ENCODE peak calls at places on chromosomes 5 and 9, in nine cellular contexts. P is psoas muscle, W is SK-N-SH, S is spleen, H is left ventricle myocardium inferior, G is tibial artery, O is DND-41, C is endodermal cell, Z is epithelial cell of proximal tubule. J is an unnamed sample.
A peak's percentile ranks its signal among the peaks of the same experiment; 100 is the strongest.

GRCh38 chr5:135013947-135014570 is 20.0 kb downstream of the PITX1 start:
- DNase-seq in W (no peak), Z (no peak), S (peak; percentile 35), G (peak; percentile 84), O (no peak), C (peak; percentile 31), P (no peak), H (no peak), J (no peak)

GRCh38 chr9:35237303-35237702 is 75.5 kb downstream of the UNC13B start:
- DNase-seq in Z (no peak), H (no peak), C (peak; percentile 49), W (no peak), P (no peak), G (no peak), S (no peak), O (no peak), J (no peak)

GRCh38 chr9:21677834-21678233 is 124.6 kb upstream of the MTAP start:
- DNase-seq in H (no peak), S (no peak), W (no peak), P (no peak), O (no peak), G (no peak), C (no peak), Z (no peak), J (no peak)

GRCh38 chr5:170773031-170773985 is 10.2 kb upstream of the GABRP start:
- DNase-seq in W (no peak), Z (no peak), H (no peak), C (peak; percentile 83), P (no peak), S (no peak), O (no peak), G (no peak), J (no peak)

GRCh38 chr5:87536365-87536764 is 123.6 kb upstream of the CCNH start:
- DNase-seq in O (no peak), S (no peak), H (no peak), Z (no peak), G (no peak), C (peak; percentile 52), P (no peak), W (no peak), J (no peak)

GRCh38 chr5:173873296-173873922 is 14.7 kb upstream of the CPEB4 start:
- DNase-seq in W (no peak), Z (no peak), H (no peak), C (no peak), S (no peak), P (no peak), G (no peak), O (no peak), J (no peak)

GRCh38 chr5:9348296-9348996 is 197.4 kb downstream of the SEMA5A start:
- DNase-seq in P (no peak), Z (no peak), G (no peak), S (no peak), C (no peak), O (no peak), H (no peak), W (peak; percentile 12), J (no peak)

GRCh38 chr5:174159327-174160247 is 114.1 kb downstream of the NSG2 start:
- DNase-seq in C (peak; percentile 46), H (no peak), W (no peak), O (no peak), P (no peak), S (no peak), Z (no peak), G (peak; percentile 43), J (no peak)

GRCh38 chr5:147818290-147818689 is 13.2 kb downstream of the SPINK1 start:
- DNase-seq in C (no peak), H (no peak), O (no peak), S (no peak), W (no peak), P (no peak), G (no peak), Z (no peak), J (no peak)

DNA sequence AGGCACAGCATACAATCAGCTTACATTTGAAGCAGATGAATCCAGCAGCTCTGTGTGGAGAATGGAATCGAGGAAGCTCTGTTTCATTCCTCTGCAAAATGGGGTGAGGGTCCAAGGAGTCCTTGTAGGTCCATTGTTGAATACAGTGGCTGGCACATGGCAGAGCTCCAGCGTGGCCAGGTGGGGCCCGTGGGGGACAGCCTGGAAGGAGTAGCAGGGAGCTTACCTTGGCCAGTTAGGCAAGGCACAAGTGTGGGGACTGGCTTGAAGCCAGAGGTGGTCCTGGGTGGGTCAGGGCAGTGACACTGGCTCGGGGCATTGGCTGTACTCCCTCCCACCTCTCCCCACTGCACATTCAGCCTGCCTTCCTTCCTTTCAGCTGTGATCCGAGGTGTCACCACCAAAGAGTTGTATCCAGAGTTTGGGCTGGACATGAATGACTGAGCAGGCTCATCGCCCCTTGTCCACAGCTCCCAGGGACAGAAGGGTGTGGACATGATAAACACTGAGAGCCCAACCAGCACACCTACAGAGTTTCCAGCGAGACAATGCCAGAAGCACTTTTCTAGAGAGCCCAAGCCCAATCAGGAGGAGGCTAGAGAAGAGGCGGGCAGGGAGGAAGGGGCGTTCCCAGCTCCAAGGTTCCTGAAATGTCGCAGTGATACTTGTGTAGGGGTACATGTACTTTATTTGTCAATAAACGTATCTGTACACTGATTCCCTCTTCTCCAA is 12.4 kb downstream of the SWI5 start:
- DNase-seq in H (no peak), P (no peak), C (no peak), O (no peak), S (no peak), Z (no peak), G (no peak), W (no peak), J (no peak)
- TF ChIP-seq CTCF in H (no peak), P (no peak), C (no peak), O (no peak), S (no peak), Z (no peak), G (no peak), W (no peak), J (no peak)

GRCh38 chr5:78637468-78637867 is 11.1 kb downstream of the LHFPL2 start:
- DNase-seq in P (no peak), H (no peak), W (no peak), S (no peak), Z (no peak), G (no peak), O (no peak), C (no peak), J (no peak)
- H3K4me3 ChIP-seq in P (no peak overlapping the region), H (no peak overlapping the region), W (no peak overlapping the region), S (no peak overlapping the region), Z (no peak overlapping the region), G (no peak overlapping the region), O (no peak overlapping the region), C (no peak overlapping the region), J (no peak overlapping the region)

GRCh38 chr9:137721479-137721878 is 102.7 kb downstream of the EHMT1 start:
- DNase-seq in C (no peak), W (no peak), S (no peak), P (no peak), H (no peak), Z (no peak), O (no peak), G (no peak), J (no peak)

GRCh38 chr9:137723396-137724113 is 104.8 kb downstream of the EHMT1 start:
- DNase-seq in P (no peak), H (no peak), W (no peak), G (no peak), Z (no peak), S (no peak), C (no peak), O (no peak), J (no peak)

GRCh38 chr9:137720571-137721110 is 101.8 kb downstream of the EHMT1 start:
- DNase-seq in Z (no peak), H (no peak), C (no peak), W (no peak), S (no peak), P (no peak), G (no peak), O (no peak), J (no peak)

GRCh38 chr9:137722481-137722880 is 103.7 kb downstream of the EHMT1 start:
- DNase-seq in O (no peak), C (no peak), H (no peak), S (no peak), Z (no peak), W (no peak), G (no peak), P (no peak), J (no peak)

GRCh38 chr9:137721899-137722298 is 103.1 kb downstream of the EHMT1 start:
- DNase-seq in H (no peak), Z (no peak), S (no peak), W (no peak), C (no peak), P (no peak), G (no peak), O (no peak), J (no peak)
- TF ChIP-seq CTCF in H (no peak), Z (peak; percentile 10), S (no peak), W (no peak), C (peak; percentile 59), P (no peak), G (no peak), O (no peak), J (no peak)

GRCh38 chr5:159736844-159737243 is 179.4 kb upstream of the ADRA1B start:
- DNase-seq in W (no peak), C (no peak), P (no peak), H (no peak), S (no peak), Z (no peak), G (no peak), O (no peak), J (no peak)

GRCh38 chr5:159737263-159737662 is 179.0 kb upstream of the ADRA1B start:
- DNase-seq in C (no peak), H (no peak), Z (no peak), O (no peak), W (no peak), P (no peak), G (peak; percentile 68), S (no peak), J (no peak)

GRCh38 chr5:159735036-159735435 is 181.2 kb upstream of the ADRA1B start:
- DNase-seq in P (no peak), Z (no peak), G (no peak), C (no peak), H (no peak), O (peak; percentile 49), S (no peak), W (no peak), J (no peak)

GRCh38 chr5:159734366-159734765 is 181.9 kb upstream of the ADRA1B start:
- DNase-seq in S (no peak), P (no peak), H (no peak), O (peak; percentile 78), Z (no peak), C (no peak), W (no peak), G (no peak), J (no peak)

DNA sequence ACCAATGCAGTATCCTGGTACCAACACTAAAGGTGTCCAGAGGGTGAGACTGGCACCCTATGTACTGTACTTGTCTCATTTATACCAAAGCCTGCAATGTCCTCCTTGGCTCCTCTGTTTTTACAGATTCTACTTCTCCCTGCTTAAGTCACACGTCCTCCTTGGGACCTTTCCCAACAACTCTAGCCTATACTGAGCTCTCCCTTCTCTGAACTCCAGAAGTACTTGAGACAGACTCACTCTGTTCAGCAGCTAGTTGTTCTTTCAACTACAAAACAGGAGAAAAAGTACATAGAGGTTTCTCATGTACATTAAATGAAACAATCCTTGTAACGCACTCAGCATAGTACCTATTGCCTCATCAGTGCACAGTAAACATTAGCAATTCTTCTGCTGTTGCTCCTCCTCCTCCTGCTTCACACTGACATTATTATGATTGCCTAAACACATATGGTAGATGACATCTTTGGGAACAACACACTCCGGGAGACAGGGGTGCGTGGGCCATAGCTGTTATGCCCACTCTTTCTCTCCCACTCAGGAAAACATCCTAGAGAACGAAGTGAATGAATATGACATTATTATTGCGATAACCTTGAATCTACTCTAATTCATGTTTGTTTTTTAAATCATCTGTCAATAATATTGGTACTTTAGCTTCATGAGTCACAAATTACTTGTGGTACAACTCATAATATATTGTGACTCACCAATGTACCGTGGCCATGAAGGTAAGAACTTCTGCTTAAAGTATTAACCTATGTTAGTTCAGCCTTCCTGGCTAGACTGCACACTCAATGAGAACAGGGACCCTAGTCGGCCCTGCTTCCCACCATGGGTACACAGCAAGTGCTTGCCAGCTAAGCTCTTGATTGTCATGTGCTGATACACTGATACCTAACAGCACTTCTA is 180.3 kb upstream of the ADRA1B start:
- DNase-seq in O (no peak), G (no peak), W (no peak), P (no peak), C (no peak), S (no peak), H (no peak), Z (no peak), J (no peak)
- H3K4me3 ChIP-seq in O (no peak overlapping the region), G (no peak overlapping the region), W (no peak overlapping the region), P (no peak overlapping the region), C (no peak overlapping the region), S (no peak overlapping the region), H (no peak overlapping the region), Z (no peak overlapping the region), J (no peak overlapping the region)

J was measured in GM06990.